ENCODE peak calls at places on chromosomes 5 and 9, in four cellular contexts. One of them, this sample, is unnamed.

GRCh38 chr5:170100051-170100943 is 5.4 kb upstream of the FOXI1 start:
- DNase-seq in GM12878: peak
- DNase-seq in A549: peak
- DNase-seq in H1: peak
- DNase-seq in this sample: peak

GRCh38 chr9:128550770-128551651 is 1.4 kb upstream of the SPTAN1 start:
- DNase-seq in GM12878: no peak
- DNase-seq in A549: no peak
- DNase-seq in H1: no peak
- DNase-seq in this sample: no peak

GRCh38 chr5:138352722-138353549 is 451 bp downstream of the KDM3B start:
- DNase-seq in GM12878: no peak
- DNase-seq in A549: peak
- DNase-seq in H1: no peak
- DNase-seq in this sample: peak

GRCh38 chr5:126544087-126544740 is 50.8 kb downstream of the ALDH7A1 start:
- DNase-seq in GM12878: no peak
- DNase-seq in A549: peak
- DNase-seq in H1: no peak
- DNase-seq in this sample: peak

GRCh38 chr9:126452036-126452595 is 125.5 kb downstream of the MVB12B start:
- DNase-seq in GM12878: no peak
- DNase-seq in A549: no peak
- DNase-seq in H1: no peak
- DNase-seq in this sample: no peak

GRCh38 chr5:150065886-150066285 is 20.5 kb downstream of the CSF1R start:
- DNase-seq in GM12878: no peak
- DNase-seq in A549: no peak
- DNase-seq in H1: no peak
- DNase-seq in this sample: no peak

GRCh38 chr9:14452539-14452938 is 138.6 kb upstream of the NFIB start:
- DNase-seq in GM12878: no peak
- DNase-seq in A549: no peak
- DNase-seq in H1: no peak
- DNase-seq in this sample: no peak

GRCh38 chr5:113224605-113225065 is 210.2 kb downstream of the TSSK1B start:
- DNase-seq in GM12878: no peak
- DNase-seq in A549: no peak
- DNase-seq in H1: no peak
- DNase-seq in this sample: no peak

GRCh38 chr9:76198336-76198735 is 195.9 kb downstream of the RFK start:
- DNase-seq in GM12878: no peak
- DNase-seq in A549: no peak
- DNase-seq in H1: no peak
- DNase-seq in this sample: no peak

GRCh38 chr9:101200852-101201251 is 172.3 kb downstream of the PLPPR1 start:
- DNase-seq in GM12878: no peak
- DNase-seq in A549: no peak
- DNase-seq in H1: no peak
- DNase-seq in this sample: no peak

GRCh38 chr9:104907278-104907951 is 20.5 kb downstream of the ABCA1 start:
- DNase-seq in GM12878: no peak
- DNase-seq in A549: peak
- DNase-seq in H1: no peak
- DNase-seq in this sample: no peak

GRCh38 chr5:142829821-142830220 is 59.6 kb downstream of the ARHGAP26 start:
- DNase-seq in GM12878: no peak
- DNase-seq in A549: no peak
- DNase-seq in H1: no peak
- DNase-seq in this sample: no peak

GRCh38 chr9:112586600-112587155 is 100.1 kb downstream of the KIAA1958 start:
- DNase-seq in GM12878: no peak
- DNase-seq in A549: no peak
- DNase-seq in H1: no peak
- DNase-seq in this sample: no peak

GRCh38 chr9:77752566-77752965 is 104.4 kb upstream of the GNA14 start:
- DNase-seq in GM12878: no peak
- DNase-seq in A549: no peak
- DNase-seq in H1: no peak
- DNase-seq in this sample: no peak

GRCh38 chr5:40436535-40437237 is 243.0 kb upstream of the PTGER4 start:
- DNase-seq in GM12878: no peak
- DNase-seq in A549: no peak
- DNase-seq in H1: no peak
- DNase-seq in this sample: no peak

GRCh38 chr9:119861801-119862200 is 492.6 kb upstream of the BRINP1 start:
- DNase-seq in GM12878: no peak
- DNase-seq in A549: no peak
- DNase-seq in H1: no peak
- DNase-seq in this sample: no peak

GRCh38 chr9:5851445-5851844 is 18.5 kb upstream of the ERMP1 start:
- DNase-seq in GM12878: peak
- DNase-seq in A549: no peak
- DNase-seq in H1: no peak
- DNase-seq in this sample: no peak

GRCh38 chr9:113573303-113573958 is 109.9 kb downstream of the RGS3 start:
- DNase-seq in GM12878: no peak
- DNase-seq in A549: no peak
- DNase-seq in H1: no peak
- DNase-seq in this sample: no peak

GRCh38 chr5:75567710-75568109 is 43.5 kb upstream of the ANKDD1B start:
- DNase-seq in GM12878: peak
- DNase-seq in A549: peak
- DNase-seq in H1: no peak
- DNase-seq in this sample: peak
- TF ChIP-seq HDAC2 in GM12878: no peak
- TF ChIP-seq HDAC2 in A549: no peak
- TF ChIP-seq HDAC2 in H1: no peak
- TF ChIP-seq HDAC2 in this sample: no peak

GRCh38 chr5:158987231-158987630 is 112.5 kb downstream of the EBF1 start:
- DNase-seq in GM12878: no peak
- DNase-seq in A549: no peak
- DNase-seq in H1: no peak
- DNase-seq in this sample: no peak
- TF ChIP-seq RFX5 in GM12878: no peak
- TF ChIP-seq RFX5 in A549: no peak
- TF ChIP-seq RFX5 in H1: no peak
- TF ChIP-seq RFX5 in this sample: no peak

DNA sequence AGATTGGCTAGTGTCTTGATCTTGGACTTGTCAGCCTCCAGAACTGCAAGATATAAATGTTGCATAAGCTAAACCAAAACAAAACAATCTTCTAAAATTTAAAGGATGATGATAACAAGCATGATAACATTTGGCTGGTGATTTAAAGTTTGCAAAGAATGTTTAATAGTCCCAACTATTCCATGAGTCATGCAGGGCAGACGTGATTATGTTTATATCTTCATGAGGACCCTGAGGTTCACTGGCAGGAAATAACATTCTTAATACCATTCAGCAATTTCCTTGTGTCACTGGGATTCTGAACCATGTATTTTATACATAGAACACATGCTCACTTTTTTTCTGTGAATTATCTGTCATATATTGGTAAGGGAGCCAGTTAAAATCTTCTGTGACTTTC is 319.7 kb downstream of the HCN1 start:
- DNase-seq in GM12878: no peak
- DNase-seq in A549: no peak
- DNase-seq in H1: no peak
- DNase-seq in this sample: no peak
- TF ChIP-seq HDAC2 in GM12878: no peak
- TF ChIP-seq HDAC2 in A549: no peak
- TF ChIP-seq HDAC2 in H1: no peak
- TF ChIP-seq HDAC2 in this sample: no peak

GRCh38 chr5:61800450-61800849 is 468.4 kb downstream of the ZSWIM6 start:
- DNase-seq in GM12878: no peak
- DNase-seq in A549: no peak
- DNase-seq in H1: no peak
- DNase-seq in this sample: no peak

GRCh38 chr5:61801174-61801573 is 469.1 kb downstream of the ZSWIM6 start:
- DNase-seq in GM12878: no peak
- DNase-seq in A549: no peak
- DNase-seq in H1: no peak
- DNase-seq in this sample: no peak

GRCh38 chr5:61806491-61807020 is 474.5 kb downstream of the ZSWIM6 start:
- DNase-seq in GM12878: no peak
- DNase-seq in A549: no peak
- DNase-seq in H1: no peak
- DNase-seq in this sample: no peak

GRCh38 chr5:61805101-61805500 is 473.0 kb downstream of the ZSWIM6 start:
- DNase-seq in GM12878: no peak
- DNase-seq in A549: peak
- DNase-seq in H1: no peak
- DNase-seq in this sample: no peak

GRCh38 chr5:61802456-61802855 is 470.4 kb downstream of the ZSWIM6 start:
- DNase-seq in GM12878: no peak
- DNase-seq in A549: peak
- DNase-seq in H1: no peak
- DNase-seq in this sample: no peak
- TF ChIP-seq RFX5 in GM12878: no peak
- TF ChIP-seq RFX5 in A549: no peak
- TF ChIP-seq RFX5 in H1: no peak
- TF ChIP-seq RFX5 in this sample: no peak

GRCh38 chr5:112004867-112005532 is 248.0 kb upstream of the NREP start:
- DNase-seq in GM12878: peak
- DNase-seq in A549: no peak
- DNase-seq in H1: no peak
- DNase-seq in this sample: no peak
- TF ChIP-seq HDAC2 in GM12878: no peak
- TF ChIP-seq HDAC2 in A549: no peak
- TF ChIP-seq HDAC2 in H1: no peak
- TF ChIP-seq HDAC2 in this sample: no peak

DNA sequence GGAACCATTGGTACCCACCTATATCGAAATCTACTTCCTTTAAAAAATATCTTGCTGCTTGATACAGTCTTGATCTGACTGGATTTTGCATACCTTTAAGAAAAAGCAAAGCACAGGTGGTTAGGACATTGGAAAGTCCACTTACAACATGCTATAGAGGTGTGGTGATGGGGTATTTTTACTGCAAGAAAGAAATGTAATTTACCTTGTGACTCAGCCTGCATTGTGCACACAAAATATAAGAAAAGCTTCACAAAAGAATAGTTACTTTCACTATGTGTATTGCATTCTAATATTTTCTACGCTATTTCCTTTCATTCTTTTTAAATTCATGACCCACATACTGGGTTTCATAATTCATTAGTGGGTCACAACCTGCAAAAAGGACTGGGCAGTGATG is 236.2 kb upstream of the RASEF start:
- DNase-seq in GM12878: no peak
- DNase-seq in A549: no peak
- DNase-seq in H1: no peak
- DNase-seq in this sample: no peak
- TF ChIP-seq RFX5 in GM12878: no peak
- TF ChIP-seq RFX5 in A549: no peak
- TF ChIP-seq RFX5 in H1: no peak
- TF ChIP-seq RFX5 in this sample: no peak

GRCh38 chr9:92685022-92685421 is 15.1 kb upstream of the IPPK start:
- DNase-seq in GM12878: no peak
- DNase-seq in A549: no peak
- DNase-seq in H1: no peak
- DNase-seq in this sample: peak

GRCh38 chr9:92682269-92682668 is 12.3 kb upstream of the IPPK start:
- DNase-seq in GM12878: no peak
- DNase-seq in A549: no peak
- DNase-seq in H1: no peak
- DNase-seq in this sample: no peak

DNA sequence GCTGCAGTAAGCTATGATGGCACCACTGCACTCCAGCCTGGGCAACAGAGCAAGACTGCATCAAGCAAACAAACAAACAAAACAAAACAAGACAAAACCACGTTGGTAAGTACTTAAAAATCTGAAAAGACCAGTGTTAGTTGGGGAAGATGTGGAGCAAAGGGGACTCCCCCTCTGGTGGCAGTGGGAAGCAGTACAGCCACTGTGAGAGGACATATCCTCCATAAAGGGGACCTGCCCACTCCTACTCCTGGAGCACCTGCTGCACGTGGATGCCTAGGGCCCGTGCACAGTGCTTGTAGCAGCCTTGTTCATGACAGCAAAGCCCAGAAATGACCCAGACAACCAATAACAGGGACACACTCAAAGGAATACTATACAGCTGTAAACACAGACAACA is 17.0 kb upstream of the IPPK start:
- DNase-seq in GM12878: no peak
- DNase-seq in A549: peak
- DNase-seq in H1: no peak
- DNase-seq in this sample: peak
- TF ChIP-seq HDAC2 in GM12878: no peak
- TF ChIP-seq HDAC2 in A549: no peak
- TF ChIP-seq HDAC2 in H1: no peak
- TF ChIP-seq HDAC2 in this sample: no peak

DNA sequence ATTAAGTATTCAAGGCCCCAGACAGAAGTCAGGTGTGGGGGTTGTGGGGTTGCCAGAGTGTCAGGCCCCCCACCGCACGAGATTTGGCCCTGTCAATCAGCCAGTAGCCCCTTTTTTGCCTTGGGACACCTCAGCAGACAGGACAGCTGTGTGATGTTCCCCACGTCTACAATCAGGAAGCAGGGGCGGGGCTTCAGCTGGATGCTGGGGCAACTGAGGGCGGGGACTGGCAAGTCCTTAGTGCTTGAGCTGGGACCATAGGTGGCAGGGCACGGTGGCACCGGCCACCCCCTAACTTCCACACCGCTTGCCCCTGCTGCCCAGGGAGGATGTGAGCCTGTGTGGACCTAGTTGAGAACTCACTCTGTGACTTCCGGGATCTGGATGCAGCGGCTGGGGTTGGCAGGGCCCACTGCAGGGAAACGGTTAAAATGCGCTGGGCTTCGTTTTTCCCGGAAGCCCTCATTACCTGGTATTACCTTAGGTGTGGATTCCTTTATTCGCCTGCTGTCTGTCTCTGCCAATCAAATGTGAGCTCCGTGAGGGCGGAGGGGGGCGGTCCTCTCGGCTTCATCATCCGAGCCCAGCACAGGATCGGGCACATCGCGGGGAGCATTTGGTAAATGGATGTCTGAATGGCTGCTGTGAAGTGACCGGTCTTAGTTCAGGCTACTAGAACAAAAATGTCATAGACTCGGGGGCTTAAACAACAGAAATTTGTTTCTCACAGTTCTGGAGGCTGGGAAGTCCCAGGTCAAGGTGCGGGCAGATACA is 7.5 kb upstream of the GTF3C5 start:
- DNase-seq in GM12878: peak
- DNase-seq in A549: peak
- DNase-seq in H1: no peak
- DNase-seq in this sample: no peak
- TF ChIP-seq RFX5 in GM12878: no peak
- TF ChIP-seq RFX5 in A549: no peak
- TF ChIP-seq RFX5 in H1: no peak
- TF ChIP-seq RFX5 in this sample: no peak

GRCh38 chr9:111483419-111483861 is 743 bp downstream of the ECPAS start:
- DNase-seq in GM12878: no peak
- DNase-seq in A549: no peak
- DNase-seq in H1: no peak
- DNase-seq in this sample: peak
- TF ChIP-seq HDAC2 in GM12878: no peak
- TF ChIP-seq HDAC2 in A549: no peak
- TF ChIP-seq HDAC2 in H1: no peak
- TF ChIP-seq HDAC2 in this sample: no peak

GRCh38 chr5:79075646-79076426 is 6.3 kb downstream of the BHMT2 start:
- DNase-seq in GM12878: no peak
- DNase-seq in A549: no peak
- DNase-seq in H1: no peak
- DNase-seq in this sample: no peak
- TF ChIP-seq RFX5 in GM12878: no peak
- TF ChIP-seq RFX5 in A549: no peak
- TF ChIP-seq RFX5 in H1: no peak
- TF ChIP-seq RFX5 in this sample: no peak

This sample was measured in K562.